ENCODE peak calls at places on chromosome 11, in seven cellular contexts. X is HCEC 1CT; I is T-helper 17 cell; G is HEK293T; K is activated CD4-positive, alpha-beta T cell treated with anti-CD3 and anti-CD28 coated beads, Interleukin-2, amount 50 U/mL, for 48 hours; H is LoVo; U is NCI-H510A. N is an unnamed sample.

GRCh38 chr11:2791521-2792375 is 92.0 kb upstream of the KCNQ1OT1 start:
- DNase-seq in X (no peak), H (no peak), K (peak; percentile 24), U (no peak), G (no peak), I (no peak), N (no peak)

GRCh38 chr11:116578971-116579687 is 193.7 kb downstream of the BUD13 start:
- DNase-seq in H (no peak), U (no peak), X (no peak), G (no peak), I (no peak), K (no peak), N (no peak)

GRCh38 chr11:103532133-103532788 is 423.0 kb downstream of the DYNC2H1 start:
- DNase-seq in I (no peak), U (no peak), G (no peak), K (no peak), X (peak; percentile 90), H (no peak), N (peak; percentile 20)

GRCh38 chr11:78039919-78040671 is 17.0 kb upstream of the KCTD14 start:
- DNase-seq in K (peak; percentile 62), X (peak; percentile 87), I (no peak), G (peak; percentile 53), H (peak; percentile 88), U (peak; percentile 18), N (peak; percentile 80)

GRCh38 chr11:5713695-5714094 is 22.6 kb upstream of the OR56B1 start:
- DNase-seq in I (no peak), G (no peak), H (no peak), U (no peak), X (no peak), K (no peak), N (no peak)

GRCh38 chr11:33539659-33540249 is 160.9 kb downstream of the C11orf91 start:
- DNase-seq in I (no peak), U (no peak), K (no peak), G (no peak), H (no peak), X (no peak), N (no peak)

GRCh38 chr11:15569626-15570025 is 454.9 kb downstream of the INSC start:
- DNase-seq in I (no peak), X (no peak), U (no peak), K (no peak), H (no peak), G (no peak), N (no peak)

GRCh38 chr11:120911943-120912342 is 112.0 kb upstream of the TBCEL start:
- DNase-seq in I (no peak), U (no peak), X (no peak), K (no peak), G (no peak), H (no peak), N (no peak)

GRCh38 chr11:58999291-58999680 is 60.0 kb downstream of the GLYATL1 start:
- DNase-seq in I (no peak), X (no peak), H (no peak), G (no peak), K (no peak), U (no peak), N (no peak)

GRCh38 chr11:34633990-34634725 is 13.3 kb downstream of the EHF start:
- DNase-seq in I (no peak), H (no peak), K (no peak), X (peak; percentile 51), G (no peak), U (no peak), N (no peak)

GRCh38 chr11:74683941-74684481 is 47.2 kb downstream of the CHRDL2 start:
- DNase-seq in U (no peak), G (no peak), X (peak; percentile 44), I (no peak), H (no peak), K (no peak), N (no peak)

GRCh38 chr11:61032824-61033223 is 61.3 kb downstream of the CD6 start:
- DNase-seq in U (no peak), I (no peak), G (no peak), K (no peak), X (no peak), H (no peak), N (no peak)

GRCh38 chr11:66294626-66295620 is 3.2 kb downstream of the TMEM151A start:
- DNase-seq in K (no peak), X (no peak), I (no peak), G (no peak), U (no peak), H (no peak), N (no peak)

GRCh38 chr11:69172674-69173073 is 16.9 kb downstream of the SMIM38 start:
- DNase-seq in H (no peak), U (no peak), G (no peak), X (no peak), K (no peak), I (no peak), N (no peak)

GRCh38 chr11:84498016-84498415 is 1129.1 kb downstream of the DLG2 start:
- DNase-seq in K (no peak), I (no peak), X (no peak), H (no peak), U (no peak), G (no peak), N (no peak)

GRCh38 chr11:114066046-114066648 is 6.6 kb downstream of the ZBTB16 start:
- DNase-seq in I (peak; percentile 38), X (no peak), K (peak; percentile 13), G (no peak), U (no peak), H (no peak), N (no peak)

GRCh38 chr11:14908214-14908880 is 16.3 kb upstream of the CYP2R1 start:
- DNase-seq in H (peak; percentile 49), K (peak; percentile 25), X (peak; percentile 47), U (no peak), G (peak; percentile 41), I (no peak), N (no peak)

GRCh38 chr11:72548481-72548880 is 114.2 kb upstream of the CLPB start:
- DNase-seq in H (no peak), U (no peak), I (no peak), G (no peak), K (no peak), X (no peak), N (no peak)

N was measured in 8988T.